ENCODE peak calls at places on chromosomes 11 and 22, in seven cellular contexts. One of them, this sample, is unnamed.
A peak's percentile ranks its signal among the peaks of the same experiment; 100 is the strongest.

GRCh38 chr11:72456651-72457050 is 22.3 kb upstream of the CLPB start:
- DNase-seq in CD8-positive, alpha-beta T cell: no peak
- DNase-seq in uterus: no peak
- DNase-seq in MM.1S: no peak
- DNase-seq in PC-9: no peak
- DNase-seq in mesenchymal stem cell: no peak
- DNase-seq in A549: no peak
- DNase-seq in this sample: no peak

GRCh38 chr11:5841797-5842196 is at the start of gene OR52E6:
- DNase-seq in mesenchymal stem cell: no peak
- DNase-seq in A549: no peak
- DNase-seq in CD8-positive, alpha-beta T cell: no peak
- DNase-seq in PC-9: no peak
- DNase-seq in MM.1S: no peak
- DNase-seq in uterus: no peak
- DNase-seq in this sample: no peak

GRCh38 chr11:36308577-36308976 is 12.5 kb downstream of the PRR5L start:
- DNase-seq in CD8-positive, alpha-beta T cell: no peak
- DNase-seq in uterus: no peak
- DNase-seq in PC-9: no peak
- DNase-seq in MM.1S: no peak
- DNase-seq in mesenchymal stem cell: no peak
- DNase-seq in A549: no peak
- DNase-seq in this sample: no peak

GRCh38 chr11:131579932-131580387 is 209.5 kb downstream of the NTM start:
- DNase-seq in uterus: no peak
- DNase-seq in MM.1S: no peak
- DNase-seq in mesenchymal stem cell: peak; percentile 3
- DNase-seq in A549: peak; percentile 12
- DNase-seq in CD8-positive, alpha-beta T cell: no peak
- DNase-seq in PC-9: no peak
- DNase-seq in this sample: no peak

GRCh38 chr11:67674442-67674871 is at the start of gene ALDH3B2:
- DNase-seq in mesenchymal stem cell: no peak
- DNase-seq in CD8-positive, alpha-beta T cell: no peak
- DNase-seq in PC-9: peak; percentile 96
- DNase-seq in uterus: no peak
- DNase-seq in MM.1S: no peak
- DNase-seq in A549: no peak
- DNase-seq in this sample: no peak

GRCh38 chr11:2434008-2434407 is 10.3 kb downstream of the TRPM5 start:
- DNase-seq in uterus: no peak
- DNase-seq in PC-9: no peak
- DNase-seq in MM.1S: no peak
- DNase-seq in A549: no peak
- DNase-seq in mesenchymal stem cell: no peak
- DNase-seq in CD8-positive, alpha-beta T cell: no peak
- DNase-seq in this sample: no peak

GRCh38 chr11:117821431-117821830 is 3.1 kb downstream of the FXYD2 start:
- DNase-seq in mesenchymal stem cell: no peak
- DNase-seq in PC-9: no peak
- DNase-seq in uterus: no peak
- DNase-seq in MM.1S: no peak
- DNase-seq in CD8-positive, alpha-beta T cell: no peak
- DNase-seq in A549: no peak
- DNase-seq in this sample: no peak

GRCh38 chr11:63212742-63213141 is 30.7 kb downstream of the SLC22A25 start:
- DNase-seq in A549: peak; percentile 30
- DNase-seq in CD8-positive, alpha-beta T cell: no peak
- DNase-seq in MM.1S: peak; percentile 49
- DNase-seq in PC-9: no peak
- DNase-seq in mesenchymal stem cell: peak; percentile 22
- DNase-seq in uterus: no peak
- DNase-seq in this sample: peak; percentile 29

GRCh38 chr11:105168457-105168856 is 28.9 kb upstream of the CARD18 start:
- DNase-seq in PC-9: no peak
- DNase-seq in CD8-positive, alpha-beta T cell: no peak
- DNase-seq in uterus: no peak
- DNase-seq in MM.1S: no peak
- DNase-seq in mesenchymal stem cell: peak; percentile 20
- DNase-seq in A549: no peak
- DNase-seq in this sample: no peak

GRCh38 chr11:30107899-30108298 is 91.1 kb upstream of the KCNA4 start:
- DNase-seq in MM.1S: no peak
- DNase-seq in PC-9: peak; percentile 41
- DNase-seq in mesenchymal stem cell: no peak
- DNase-seq in CD8-positive, alpha-beta T cell: no peak
- DNase-seq in uterus: no peak
- DNase-seq in A549: peak; percentile 35
- DNase-seq in this sample: no peak

GRCh38 chr11:83827520-83827919 is 541.4 kb upstream of the CCDC90B start:
- DNase-seq in CD8-positive, alpha-beta T cell: no peak
- DNase-seq in MM.1S: no peak
- DNase-seq in A549: no peak
- DNase-seq in mesenchymal stem cell: peak; percentile 26
- DNase-seq in PC-9: peak; percentile 9
- DNase-seq in uterus: no peak
- DNase-seq in this sample: no peak

GRCh38 chr11:32172771-32173170 is 81.9 kb downstream of the RCN1 start:
- DNase-seq in mesenchymal stem cell: no peak
- DNase-seq in A549: no peak
- DNase-seq in MM.1S: no peak
- DNase-seq in uterus: no peak
- DNase-seq in PC-9: no peak
- DNase-seq in CD8-positive, alpha-beta T cell: no peak
- DNase-seq in this sample: no peak

GRCh38 chr11:11513438-11513837 is 108.4 kb downstream of the GALNT18 start:
- DNase-seq in MM.1S: no peak
- DNase-seq in A549: peak; percentile 16
- DNase-seq in PC-9: no peak
- DNase-seq in CD8-positive, alpha-beta T cell: no peak
- DNase-seq in mesenchymal stem cell: peak; percentile 9
- DNase-seq in uterus: no peak
- DNase-seq in this sample: no peak

GRCh38 chr11:17574141-17574798 is 27.2 kb downstream of the OTOG start:
- DNase-seq in uterus: no peak
- DNase-seq in MM.1S: no peak
- DNase-seq in CD8-positive, alpha-beta T cell: no peak
- DNase-seq in mesenchymal stem cell: no peak
- DNase-seq in A549: no peak
- DNase-seq in PC-9: peak; percentile 9
- DNase-seq in this sample: no peak

GRCh38 chr11:9703280-9703679 is 39.4 kb downstream of the SWAP70 start:
- DNase-seq in mesenchymal stem cell: no peak
- DNase-seq in uterus: no peak
- DNase-seq in PC-9: no peak
- DNase-seq in CD8-positive, alpha-beta T cell: no peak
- DNase-seq in MM.1S: no peak
- DNase-seq in A549: no peak
- DNase-seq in this sample: no peak

GRCh38 chr11:90251599-90251998 is 28.8 kb upstream of the CHORDC1 start:
- DNase-seq in MM.1S: no peak
- DNase-seq in mesenchymal stem cell: no peak
- DNase-seq in PC-9: no peak
- DNase-seq in CD8-positive, alpha-beta T cell: no peak
- DNase-seq in uterus: no peak
- DNase-seq in A549: no peak
- DNase-seq in this sample: no peak

GRCh38 chr22:31488988-31489617 is 539 bp downstream of the EIF4ENIF1 start:
- DNase-seq in uterus: peak; percentile 22
- DNase-seq in MM.1S: peak; percentile 23
- DNase-seq in CD8-positive, alpha-beta T cell: peak; percentile 20
- DNase-seq in mesenchymal stem cell: peak; percentile 55
- DNase-seq in PC-9: no peak
- DNase-seq in A549: peak; percentile 21
- DNase-seq in this sample: peak; percentile 40

GRCh38 chr11:36266767-36267166 is 22.5 kb downstream of the COMMD9 start:
- DNase-seq in mesenchymal stem cell: no peak
- DNase-seq in uterus: no peak
- DNase-seq in MM.1S: no peak
- DNase-seq in CD8-positive, alpha-beta T cell: no peak
- DNase-seq in A549: no peak
- DNase-seq in PC-9: no peak
- DNase-seq in this sample: no peak

GRCh38 chr22:41642711-41643110 is 21.6 kb downstream of the XRCC6 start:
- DNase-seq in CD8-positive, alpha-beta T cell: no peak
- DNase-seq in uterus: no peak
- DNase-seq in PC-9: no peak
- DNase-seq in mesenchymal stem cell: no peak
- DNase-seq in A549: no peak
- DNase-seq in MM.1S: no peak
- DNase-seq in this sample: no peak

GRCh38 chr22:23714596-23715588 is 24.1 kb downstream of the RGL4 start:
- DNase-seq in uterus: no peak
- DNase-seq in A549: no peak
- DNase-seq in CD8-positive, alpha-beta T cell: no peak
- DNase-seq in PC-9: no peak
- DNase-seq in MM.1S: no peak
- DNase-seq in mesenchymal stem cell: no peak
- DNase-seq in this sample: no peak

GRCh38 chr11:130728185-130729160 is 187.8 kb downstream of the SNX19 start:
- DNase-seq in A549: no peak
- DNase-seq in CD8-positive, alpha-beta T cell: no peak
- DNase-seq in MM.1S: no peak
- DNase-seq in mesenchymal stem cell: no peak
- DNase-seq in uterus: no peak
- DNase-seq in PC-9: no peak
- DNase-seq in this sample: no peak

GRCh38 chr11:70220920-70221319 is 17.8 kb downstream of the FADD start:
- DNase-seq in mesenchymal stem cell: no peak
- DNase-seq in PC-9: no peak
- DNase-seq in CD8-positive, alpha-beta T cell: no peak
- DNase-seq in A549: no peak
- DNase-seq in uterus: no peak
- DNase-seq in MM.1S: no peak
- DNase-seq in this sample: no peak

GRCh38 chr11:108973402-108974119 is 308.7 kb downstream of the DDX10 start:
- DNase-seq in mesenchymal stem cell: peak; percentile 57
- DNase-seq in uterus: no peak
- DNase-seq in A549: peak; percentile 66
- DNase-seq in CD8-positive, alpha-beta T cell: no peak
- DNase-seq in MM.1S: no peak
- DNase-seq in PC-9: peak; percentile 83
- DNase-seq in this sample: no peak

GRCh38 chr11:10487002-10487647 is 32.1 kb downstream of the AMPD3 start:
- DNase-seq in MM.1S: no peak
- DNase-seq in CD8-positive, alpha-beta T cell: no peak
- DNase-seq in mesenchymal stem cell: no peak
- DNase-seq in PC-9: no peak
- DNase-seq in uterus: no peak
- DNase-seq in A549: no peak
- DNase-seq in this sample: no peak

GRCh38 chr11:122167100-122167499 is 51.1 kb upstream of the BLID start:
- DNase-seq in mesenchymal stem cell: peak; percentile 87
- DNase-seq in PC-9: peak; percentile 89
- DNase-seq in uterus: no peak
- DNase-seq in MM.1S: no peak
- DNase-seq in A549: no peak
- DNase-seq in CD8-positive, alpha-beta T cell: no peak
- DNase-seq in this sample: no peak

GRCh38 chr11:47863189-47863892 is 15.2 kb upstream of the NUP160 start:
- DNase-seq in PC-9: no peak
- DNase-seq in CD8-positive, alpha-beta T cell: no peak
- DNase-seq in uterus: no peak
- DNase-seq in mesenchymal stem cell: peak; percentile 92
- DNase-seq in A549: no peak
- DNase-seq in MM.1S: peak; percentile 50
- DNase-seq in this sample: peak; percentile 86

DNA sequence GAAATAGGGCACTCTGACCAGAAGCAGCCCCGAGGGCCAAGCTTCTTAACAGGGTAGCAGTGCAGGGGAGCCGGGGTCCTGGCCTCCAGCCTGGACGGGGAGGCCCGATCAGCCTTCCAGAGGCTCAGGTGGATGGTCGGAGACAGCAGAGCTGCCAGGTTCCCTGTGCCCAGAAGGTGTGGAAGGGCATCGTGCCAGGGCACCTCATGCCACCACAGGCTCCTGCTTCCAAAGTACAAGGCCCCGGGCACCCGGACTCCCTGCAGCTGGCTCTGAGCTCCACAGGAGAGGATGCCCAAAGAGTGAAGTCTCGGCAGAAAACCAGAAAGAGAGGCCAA is 14.3 kb downstream of the EHD1 start:
- DNase-seq in PC-9: no peak
- DNase-seq in A549: no peak
- DNase-seq in MM.1S: no peak
- DNase-seq in CD8-positive, alpha-beta T cell: no peak
- DNase-seq in uterus: no peak
- DNase-seq in mesenchymal stem cell: no peak
- DNase-seq in this sample: no peak
- H3K27ac ChIP-seq in PC-9: no peak overlapping the region
- H3K27ac ChIP-seq in A549: peak overlapping the region; percentile 4
- H3K27ac ChIP-seq in MM.1S: no peak overlapping the region
- H3K27ac ChIP-seq in CD8-positive, alpha-beta T cell: peak overlapping the region; percentile 57
- H3K27ac ChIP-seq in uterus: peak overlapping the region; percentile 93
- H3K27ac ChIP-seq in mesenchymal stem cell: peak overlapping the region; percentile 95
- H3K27ac ChIP-seq in this sample: peak overlapping the region; percentile 91

GRCh38 chr22:49786976-49787843 is 40.5 kb downstream of the BRD1 start:
- DNase-seq in CD8-positive, alpha-beta T cell: no peak
- DNase-seq in uterus: no peak
- DNase-seq in MM.1S: no peak
- DNase-seq in A549: no peak
- DNase-seq in mesenchymal stem cell: no peak
- DNase-seq in PC-9: no peak
- DNase-seq in this sample: no peak
- H3K9me3 ChIP-seq in CD8-positive, alpha-beta T cell: no peaks in the 10 kb centered on the region
- H3K9me3 ChIP-seq in uterus: no peaks in the 10 kb centered on the region
- H3K9me3 ChIP-seq in MM.1S: no peaks in the 10 kb centered on the region
- H3K9me3 ChIP-seq in A549: no peaks in the 10 kb centered on the region
- H3K9me3 ChIP-seq in mesenchymal stem cell: no peaks in the 10 kb centered on the region
- H3K9me3 ChIP-seq in PC-9: no peaks in the 10 kb centered on the region
- H3K9me3 ChIP-seq in this sample: no peaks in the 10 kb centered on the region

GRCh38 chr11:125494987-125495725 is 909 bp downstream of the FEZ1 start:
- DNase-seq in mesenchymal stem cell: peak; percentile 54
- DNase-seq in MM.1S: no peak
- DNase-seq in CD8-positive, alpha-beta T cell: no peak
- DNase-seq in uterus: peak; percentile 35
- DNase-seq in PC-9: no peak
- DNase-seq in A549: no peak
- DNase-seq in this sample: no peak
- H3K27ac ChIP-seq in mesenchymal stem cell: no peak overlapping the region
- H3K27ac ChIP-seq in MM.1S: no peak overlapping the region
- H3K27ac ChIP-seq in CD8-positive, alpha-beta T cell: no peak overlapping the region
- H3K27ac ChIP-seq in uterus: peak overlapping the region; percentile 85
- H3K27ac ChIP-seq in PC-9: no peak overlapping the region
- H3K27ac ChIP-seq in A549: no peak overlapping the region
- H3K27ac ChIP-seq in this sample: no peak overlapping the region

DNA sequence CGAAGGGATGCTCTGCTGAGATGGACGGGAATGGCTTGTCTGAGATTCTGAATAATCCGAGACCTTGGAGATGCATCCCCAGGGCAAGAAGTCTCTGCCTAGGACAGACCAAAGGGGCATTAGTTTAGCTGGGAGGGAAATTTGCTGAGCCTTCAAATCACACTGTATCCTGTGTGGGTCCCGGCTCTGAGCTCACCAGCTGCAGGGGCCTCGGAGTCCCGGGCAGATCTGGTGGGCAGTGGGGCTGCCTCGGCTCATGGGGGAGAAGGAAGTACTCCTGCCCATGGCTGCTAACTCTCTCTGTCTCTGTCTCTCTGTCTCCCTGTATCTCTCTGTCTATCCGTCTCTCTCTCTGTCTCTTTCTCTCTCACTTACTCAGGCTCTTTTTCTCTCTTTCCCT is 522.4 kb downstream of the TBC1D22A start:
- DNase-seq in A549: no peak
- DNase-seq in MM.1S: no peak
- DNase-seq in PC-9: no peak
- DNase-seq in uterus: no peak
- DNase-seq in CD8-positive, alpha-beta T cell: no peak
- DNase-seq in mesenchymal stem cell: no peak
- DNase-seq in this sample: no peak
- H3K9me3 ChIP-seq in A549: no peaks in the 10 kb centered on the region
- H3K9me3 ChIP-seq in MM.1S: no peaks in the 10 kb centered on the region
- H3K9me3 ChIP-seq in PC-9: no peaks in the 10 kb centered on the region
- H3K9me3 ChIP-seq in uterus: no peaks in the 10 kb centered on the region
- H3K9me3 ChIP-seq in CD8-positive, alpha-beta T cell: no peaks in the 10 kb centered on the region
- H3K9me3 ChIP-seq in mesenchymal stem cell: no peaks in the 10 kb centered on the region
- H3K9me3 ChIP-seq in this sample: no peaks in the 10 kb centered on the region

This sample was measured in CD4-positive, CD25-positive, alpha-beta regulatory T cell.